ENCODE peak calls at places on chromosomes 12 and 14, in eight cellular contexts. One of them, this sample, is unnamed.

GRCh38 chr12:68281685-68282084 is 28.3 kb upstream of the IL22 start:
- DNase-seq in astrocyte: no peak
- DNase-seq in dermis blood vessel endothelial cell: no peak
- DNase-seq in activated naive CD4-positive, alpha-beta T cell: no peak
- DNase-seq in RPMI8226: no peak
- DNase-seq in midbrain: no peak
- DNase-seq in hepatocyte: no peak
- DNase-seq in stimulated activated naive CD8-positive, alpha-beta T cell treated with anti-CD3 and anti-CD28 coated beads, Interleukin-15, Interleukin-2, amounts not matched to agents 100 U/mL and 50 U/mL, for 24 hours: no peak
- DNase-seq in this sample: no peak

GRCh38 chr12:41521872-41522379 is 333.8 kb downstream of the PDZRN4 start:
- DNase-seq in astrocyte: peak
- DNase-seq in dermis blood vessel endothelial cell: peak
- DNase-seq in activated naive CD4-positive, alpha-beta T cell: no peak
- DNase-seq in RPMI8226: peak
- DNase-seq in midbrain: no peak
- DNase-seq in hepatocyte: peak
- DNase-seq in stimulated activated naive CD8-positive, alpha-beta T cell treated with anti-CD3 and anti-CD28 coated beads, Interleukin-15, Interleukin-2, amounts not matched to agents 100 U/mL and 50 U/mL, for 24 hours: no peak
- DNase-seq in this sample: peak

GRCh38 chr12:106205208-106206069 is 42.4 kb downstream of the CKAP4 start:
- DNase-seq in astrocyte: no peak
- DNase-seq in dermis blood vessel endothelial cell: peak
- DNase-seq in activated naive CD4-positive, alpha-beta T cell: no peak
- DNase-seq in RPMI8226: peak
- DNase-seq in midbrain: peak
- DNase-seq in hepatocyte: no peak
- DNase-seq in stimulated activated naive CD8-positive, alpha-beta T cell treated with anti-CD3 and anti-CD28 coated beads, Interleukin-15, Interleukin-2, amounts not matched to agents 100 U/mL and 50 U/mL, for 24 hours: no peak
- DNase-seq in this sample: no peak

GRCh38 chr14:92688434-92689375 is 59.7 kb downstream of the LGMN start:
- DNase-seq in astrocyte: no peak
- DNase-seq in dermis blood vessel endothelial cell: no peak
- DNase-seq in activated naive CD4-positive, alpha-beta T cell: no peak
- DNase-seq in RPMI8226: no peak
- DNase-seq in midbrain: no peak
- DNase-seq in hepatocyte: no peak
- DNase-seq in stimulated activated naive CD8-positive, alpha-beta T cell treated with anti-CD3 and anti-CD28 coated beads, Interleukin-15, Interleukin-2, amounts not matched to agents 100 U/mL and 50 U/mL, for 24 hours: no peak
- DNase-seq in this sample: no peak

GRCh38 chr14:103517626-103518415 is 4.8 kb downstream of the CKB start:
- DNase-seq in astrocyte: no peak
- DNase-seq in dermis blood vessel endothelial cell: no peak
- DNase-seq in activated naive CD4-positive, alpha-beta T cell: no peak
- DNase-seq in RPMI8226: no peak
- DNase-seq in midbrain: peak
- DNase-seq in hepatocyte: peak
- DNase-seq in stimulated activated naive CD8-positive, alpha-beta T cell treated with anti-CD3 and anti-CD28 coated beads, Interleukin-15, Interleukin-2, amounts not matched to agents 100 U/mL and 50 U/mL, for 24 hours: no peak
- DNase-seq in this sample: no peak

GRCh38 chr14:81534510-81535074 is 939 bp upstream of the SEL1L start:
- DNase-seq in astrocyte: no peak
- DNase-seq in dermis blood vessel endothelial cell: no peak
- DNase-seq in activated naive CD4-positive, alpha-beta T cell: no peak
- DNase-seq in RPMI8226: no peak
- DNase-seq in midbrain: no peak
- DNase-seq in hepatocyte: no peak
- DNase-seq in stimulated activated naive CD8-positive, alpha-beta T cell treated with anti-CD3 and anti-CD28 coated beads, Interleukin-15, Interleukin-2, amounts not matched to agents 100 U/mL and 50 U/mL, for 24 hours: no peak
- DNase-seq in this sample: no peak

GRCh38 chr14:94575730-94576585 is 5.3 kb upstream of the SERPINA5 start:
- DNase-seq in astrocyte: peak
- DNase-seq in dermis blood vessel endothelial cell: peak
- DNase-seq in activated naive CD4-positive, alpha-beta T cell: no peak
- DNase-seq in RPMI8226: no peak
- DNase-seq in midbrain: no peak
- DNase-seq in hepatocyte: no peak
- DNase-seq in stimulated activated naive CD8-positive, alpha-beta T cell treated with anti-CD3 and anti-CD28 coated beads, Interleukin-15, Interleukin-2, amounts not matched to agents 100 U/mL and 50 U/mL, for 24 hours: no peak
- DNase-seq in this sample: no peak

GRCh38 chr12:105420659-105421240 is 90.3 kb downstream of the C12orf75 start:
- DNase-seq in astrocyte: peak
- DNase-seq in dermis blood vessel endothelial cell: peak
- DNase-seq in activated naive CD4-positive, alpha-beta T cell: peak
- DNase-seq in RPMI8226: peak
- DNase-seq in midbrain: peak
- DNase-seq in hepatocyte: peak
- DNase-seq in stimulated activated naive CD8-positive, alpha-beta T cell treated with anti-CD3 and anti-CD28 coated beads, Interleukin-15, Interleukin-2, amounts not matched to agents 100 U/mL and 50 U/mL, for 24 hours: peak
- DNase-seq in this sample: peak

GRCh38 chr14:21105095-21105494 is 4.2 kb downstream of the TMEM253 start:
- DNase-seq in astrocyte: no peak
- DNase-seq in dermis blood vessel endothelial cell: no peak
- DNase-seq in activated naive CD4-positive, alpha-beta T cell: no peak
- DNase-seq in RPMI8226: no peak
- DNase-seq in midbrain: no peak
- DNase-seq in hepatocyte: no peak
- DNase-seq in stimulated activated naive CD8-positive, alpha-beta T cell treated with anti-CD3 and anti-CD28 coated beads, Interleukin-15, Interleukin-2, amounts not matched to agents 100 U/mL and 50 U/mL, for 24 hours: no peak
- DNase-seq in this sample: no peak